ENCODE peak calls at places on chromosome 22, in five cellular contexts. A is LoVo; N is kidney glomerular epithelial cell; B is ovary; Y is effector memory CD4-positive, alpha-beta T cell. W is an unnamed sample.

GRCh38 chr22:36999463-36999862 is 19.8 kb downstream of the TST start:
- DNase-seq in Y (no peak), N (no peak), B (no peak), A (no peak), W (peak)

GRCh38 chr22:49260681-49261580 is 566.7 kb downstream of the BRD1 start:
- DNase-seq in A (no peak), Y (no peak), B (peak), N (no peak), W (no peak)

GRCh38 chr22:50025993-50026392 is 13.4 kb upstream of the IL17REL start:
- DNase-seq in Y (no peak), A (no peak), B (no peak), N (no peak), W (no peak)

GRCh38 chr22:41915035-41915782 is at the start of gene SHISA8:
- DNase-seq in B (peak), N (no peak), Y (peak), A (no peak), W (no peak)

GRCh38 chr22:49345896-49346295 is 481.8 kb downstream of the BRD1 start:
- DNase-seq in B (no peak), N (no peak), Y (no peak), A (no peak), W (no peak)

GRCh38 chr22:32697331-32697995 is 104.0 kb upstream of the TIMP3 start:
- DNase-seq in B (no peak), Y (no peak), A (no peak), N (no peak), W (no peak)

GRCh38 chr22:23500508-23501208 is 79.4 kb downstream of the IGLL1 start:
- DNase-seq in A (no peak), N (no peak), B (no peak), Y (no peak), W (no peak)

GRCh38 chr22:37278261-37278660 is 4.0 kb upstream of the CYTH4 start:
- DNase-seq in B (no peak), A (no peak), Y (no peak), N (no peak), W (no peak)

GRCh38 chr22:46068908-46069481 is 81.3 kb upstream of the PPARA start:
- DNase-seq in Y (no peak), A (no peak), B (peak), N (peak), W (peak)

GRCh38 chr22:49968313-49968830 is 7.8 kb downstream of the PIM3 start:
- DNase-seq in N (no peak), A (no peak), Y (no peak), B (peak), W (no peak)

W was measured in cardiac fibroblast.